ENCODE peak calls at places on chromosomes 12 and 14, in eight cellular contexts. B is BJ, F is cardiac muscle cell, G is foreskin fibroblast, U is NCI-H1092 treated with DMSO at 0.1 percent for 48 hours, N is frontal cortex, O is SW 1271, Q is ovary. T is an unnamed sample.

GRCh38 chr12:54988402-54989054 is 4.0 kb upstream of the TESPA1 start:
- DNase-seq in B (no peak), F (peak), G (peak), U (peak), N (peak), O (no peak), Q (peak), T (no peak)

GRCh38 chr12:91968772-91969171 is 176.9 kb downstream of the BTG1 start:
- DNase-seq in B (no peak), F (no peak), G (no peak), U (no peak), N (no peak), O (no peak), Q (no peak), T (no peak)

GRCh38 chr12:69470189-69471094 is at the start of gene FRS2:
- DNase-seq in B (no peak), F (peak), G (peak), U (peak), N (peak), O (peak), Q (peak), T (peak)

GRCh38 chr14:60723218-60724079 is 702 bp downstream of the SIX4 start:
- DNase-seq in B (no peak), F (peak), G (peak), U (peak), N (peak), O (peak), Q (peak), T (no peak)

GRCh38 chr14:99759546-99759925 is 33.7 kb upstream of the EML1 start:
- DNase-seq in B (no peak), F (no peak), G (no peak), U (no peak), N (no peak), O (no peak), Q (no peak), T (no peak)

GRCh38 chr14:76371066-76371465 is 4.9 kb upstream of the ESRRB start:
- DNase-seq in B (no peak), F (no peak), G (no peak), U (no peak), N (no peak), O (no peak), Q (no peak), T (no peak)

GRCh38 chr12:76720068-76720467 is 43.8 kb upstream of the ZDHHC17 start:
- DNase-seq in B (no peak), F (no peak), G (peak), U (no peak), N (no peak), O (peak), Q (no peak), T (no peak)

GRCh38 chr12:44247588-44247987 is 411.7 kb downstream of the TMEM117 start:
- DNase-seq in B (no peak), F (no peak), G (no peak), U (no peak), N (no peak), O (no peak), Q (no peak), T (no peak)

GRCh38 chr14:65096323-65097089 is 5.8 kb downstream of the MAX start:
- DNase-seq in B (no peak), F (peak), G (no peak), U (no peak), N (no peak), O (no peak), Q (peak), T (peak)

T was measured in HFF-Myc.